ENCODE peak calls at places on chromosomes 16 and 17, in nine cellular contexts. One of them, this sample, is unnamed.

GRCh38 chr17:31568140-31568938 is 176.9 kb downstream of the RAB11FIP4 start:
- DNase-seq in foreskin fibroblast: peak
- DNase-seq in mucosa of descending colon: no peak
- DNase-seq in AG10803: peak
- DNase-seq in left lung: peak
- DNase-seq in BJ: no peak
- DNase-seq in WTC11: no peak
- DNase-seq in cardiac fibroblast: peak
- DNase-seq in omental fat pad: no peak
- DNase-seq in this sample: peak

GRCh38 chr17:42844271-42844670 is at the start of gene AOC2:
- DNase-seq in foreskin fibroblast: peak
- DNase-seq in mucosa of descending colon: no peak
- DNase-seq in AG10803: peak
- DNase-seq in left lung: no peak
- DNase-seq in BJ: no peak
- DNase-seq in WTC11: no peak
- DNase-seq in cardiac fibroblast: peak
- DNase-seq in omental fat pad: no peak
- DNase-seq in this sample: peak

GRCh38 chr16:12651765-12652531 is 151.7 kb downstream of the CPPED1 start:
- DNase-seq in foreskin fibroblast: no peak
- DNase-seq in mucosa of descending colon: no peak
- DNase-seq in AG10803: no peak
- DNase-seq in left lung: no peak
- DNase-seq in BJ: no peak
- DNase-seq in WTC11: no peak
- DNase-seq in cardiac fibroblast: no peak
- DNase-seq in omental fat pad: no peak
- DNase-seq in this sample: no peak

GRCh38 chr17:4109424-4109823 is 33.4 kb downstream of the ZZEF1 start:
- DNase-seq in foreskin fibroblast: no peak
- DNase-seq in mucosa of descending colon: no peak
- DNase-seq in AG10803: no peak
- DNase-seq in left lung: no peak
- DNase-seq in BJ: no peak
- DNase-seq in WTC11: no peak
- DNase-seq in cardiac fibroblast: no peak
- DNase-seq in omental fat pad: no peak
- DNase-seq in this sample: no peak

GRCh38 chr17:33732116-33732515 is 439.0 kb upstream of the ASIC2 start:
- DNase-seq in foreskin fibroblast: peak
- DNase-seq in mucosa of descending colon: no peak
- DNase-seq in AG10803: no peak
- DNase-seq in left lung: no peak
- DNase-seq in BJ: no peak
- DNase-seq in WTC11: no peak
- DNase-seq in cardiac fibroblast: no peak
- DNase-seq in omental fat pad: no peak
- DNase-seq in this sample: no peak

GRCh38 chr16:67525176-67525860 is 3.3 kb upstream of the RIPOR1 start:
- DNase-seq in foreskin fibroblast: peak
- DNase-seq in mucosa of descending colon: no peak
- DNase-seq in AG10803: peak
- DNase-seq in left lung: no peak
- DNase-seq in BJ: no peak
- DNase-seq in WTC11: no peak
- DNase-seq in cardiac fibroblast: no peak
- DNase-seq in omental fat pad: no peak
- DNase-seq in this sample: no peak

GRCh38 chr17:32870027-32870670 is 6.8 kb downstream of the MYO1D start:
- DNase-seq in foreskin fibroblast: peak
- DNase-seq in mucosa of descending colon: no peak
- DNase-seq in AG10803: peak
- DNase-seq in left lung: no peak
- DNase-seq in BJ: no peak
- DNase-seq in WTC11: no peak
- DNase-seq in cardiac fibroblast: peak
- DNase-seq in omental fat pad: no peak
- DNase-seq in this sample: peak

GRCh38 chr16:54361813-54362212 is 75.2 kb upstream of the IRX3 start:
- DNase-seq in foreskin fibroblast: no peak
- DNase-seq in mucosa of descending colon: no peak
- DNase-seq in AG10803: no peak
- DNase-seq in left lung: no peak
- DNase-seq in BJ: no peak
- DNase-seq in WTC11: no peak
- DNase-seq in cardiac fibroblast: no peak
- DNase-seq in omental fat pad: no peak
- DNase-seq in this sample: no peak

GRCh38 chr16:66905633-66906539 is 12.8 kb downstream of the CDH16 start:
- DNase-seq in foreskin fibroblast: no peak
- DNase-seq in mucosa of descending colon: peak
- DNase-seq in AG10803: no peak
- DNase-seq in left lung: no peak
- DNase-seq in BJ: no peak
- DNase-seq in WTC11: peak
- DNase-seq in cardiac fibroblast: no peak
- DNase-seq in omental fat pad: no peak
- DNase-seq in this sample: no peak

GRCh38 chr16:381788-382717 is at the start of gene PGAP6:
- DNase-seq in foreskin fibroblast: peak
- DNase-seq in mucosa of descending colon: peak
- DNase-seq in AG10803: peak
- DNase-seq in left lung: peak
- DNase-seq in BJ: no peak
- DNase-seq in WTC11: peak
- DNase-seq in cardiac fibroblast: peak
- DNase-seq in omental fat pad: peak
- DNase-seq in this sample: no peak

GRCh38 chr17:73492802-73493139 is 151.5 kb downstream of the SDK2 start:
- DNase-seq in foreskin fibroblast: no peak
- DNase-seq in mucosa of descending colon: no peak
- DNase-seq in AG10803: no peak
- DNase-seq in left lung: no peak
- DNase-seq in BJ: no peak
- DNase-seq in WTC11: peak
- DNase-seq in cardiac fibroblast: no peak
- DNase-seq in omental fat pad: no peak
- DNase-seq in this sample: no peak

GRCh38 chr16:67392301-67393059 is 818 bp downstream of the TPPP3 start:
- DNase-seq in foreskin fibroblast: no peak
- DNase-seq in mucosa of descending colon: no peak
- DNase-seq in AG10803: no peak
- DNase-seq in left lung: no peak
- DNase-seq in BJ: no peak
- DNase-seq in WTC11: no peak
- DNase-seq in cardiac fibroblast: no peak
- DNase-seq in omental fat pad: no peak
- DNase-seq in this sample: no peak

GRCh38 chr17:18380471-18381157 is 3.0 kb downstream of the EVPLL start:
- DNase-seq in foreskin fibroblast: no peak
- DNase-seq in mucosa of descending colon: no peak
- DNase-seq in AG10803: no peak
- DNase-seq in left lung: peak
- DNase-seq in BJ: no peak
- DNase-seq in WTC11: no peak
- DNase-seq in cardiac fibroblast: no peak
- DNase-seq in omental fat pad: no peak
- DNase-seq in this sample: no peak

GRCh38 chr16:11233727-11234376 is 22.2 kb downstream of the SOCS1 start:
- DNase-seq in foreskin fibroblast: no peak
- DNase-seq in mucosa of descending colon: no peak
- DNase-seq in AG10803: no peak
- DNase-seq in left lung: no peak
- DNase-seq in BJ: no peak
- DNase-seq in WTC11: peak
- DNase-seq in cardiac fibroblast: no peak
- DNase-seq in omental fat pad: no peak
- DNase-seq in this sample: no peak

GRCh38 chr16:81265658-81266451 is 27.4 kb downstream of the BCO1 start:
- DNase-seq in foreskin fibroblast: peak
- DNase-seq in mucosa of descending colon: peak
- DNase-seq in AG10803: peak
- DNase-seq in left lung: no peak
- DNase-seq in BJ: no peak
- DNase-seq in WTC11: no peak
- DNase-seq in cardiac fibroblast: peak
- DNase-seq in omental fat pad: no peak
- DNase-seq in this sample: peak

GRCh38 chr17:31608659-31609254 is 217.3 kb downstream of the RAB11FIP4 start:
- DNase-seq in foreskin fibroblast: peak
- DNase-seq in mucosa of descending colon: no peak
- DNase-seq in AG10803: no peak
- DNase-seq in left lung: no peak
- DNase-seq in BJ: no peak
- DNase-seq in WTC11: no peak
- DNase-seq in cardiac fibroblast: no peak
- DNase-seq in omental fat pad: no peak
- DNase-seq in this sample: no peak

DNA sequence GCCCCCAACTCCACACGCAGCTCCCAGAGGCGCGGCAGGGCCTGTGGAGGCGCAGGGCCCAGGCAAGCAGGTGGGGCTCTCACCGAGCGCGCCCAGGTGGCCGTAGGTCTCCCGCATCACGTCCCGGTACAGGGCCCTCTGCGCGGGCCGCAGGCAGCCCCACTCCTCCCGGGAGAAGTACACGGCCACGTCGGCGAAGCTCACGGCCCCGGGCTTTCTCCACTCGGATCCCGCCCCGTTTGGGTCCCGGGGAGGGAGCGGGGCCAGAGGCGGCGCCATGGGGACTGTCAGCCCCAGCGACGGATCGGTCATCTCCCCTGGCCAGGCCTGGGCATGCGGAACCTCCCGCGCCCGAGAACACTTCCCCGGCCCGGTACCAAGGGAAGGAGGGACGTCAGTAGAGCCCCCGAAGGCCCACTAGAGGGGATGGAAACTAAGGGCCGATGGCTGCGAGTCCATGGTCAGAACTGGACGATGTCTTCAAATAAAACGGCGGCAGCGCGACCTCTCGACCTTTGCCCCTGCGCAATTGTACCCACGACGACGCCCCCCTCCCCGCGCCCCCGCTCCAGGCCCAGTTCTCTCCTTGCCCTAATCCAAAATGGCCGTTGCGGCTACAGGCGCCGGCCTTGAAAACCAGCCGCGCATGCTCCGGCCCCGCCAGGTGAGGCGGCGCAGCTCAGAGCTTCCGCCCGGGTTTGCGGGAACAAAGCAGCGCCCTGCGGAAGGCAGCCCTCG is at the start of gene ZNF747:
- DNase-seq in foreskin fibroblast: peak
- DNase-seq in mucosa of descending colon: peak
- DNase-seq in AG10803: peak
- DNase-seq in left lung: peak
- DNase-seq in BJ: no peak
- DNase-seq in WTC11: peak
- DNase-seq in cardiac fibroblast: peak
- DNase-seq in omental fat pad: peak
- DNase-seq in this sample: peak
- TF ChIP-seq CTCF in foreskin fibroblast: no peak
- TF ChIP-seq CTCF in mucosa of descending colon: no peak
- TF ChIP-seq CTCF in AG10803: no peak
- TF ChIP-seq CTCF in left lung: no peak
- TF ChIP-seq CTCF in BJ: no peak
- TF ChIP-seq CTCF in WTC11: no peak
- TF ChIP-seq CTCF in cardiac fibroblast: no peak
- TF ChIP-seq CTCF in omental fat pad: no peak
- TF ChIP-seq CTCF in this sample: no peak

GRCh38 chr17:80347536-80347935 is 67.4 kb upstream of the ENDOV start:
- DNase-seq in foreskin fibroblast: no peak
- DNase-seq in mucosa of descending colon: no peak
- DNase-seq in AG10803: no peak
- DNase-seq in left lung: no peak
- DNase-seq in BJ: no peak
- DNase-seq in WTC11: no peak
- DNase-seq in cardiac fibroblast: no peak
- DNase-seq in omental fat pad: no peak
- DNase-seq in this sample: no peak

GRCh38 chr17:80347948-80348351 is 67.0 kb upstream of the ENDOV start:
- DNase-seq in foreskin fibroblast: no peak
- DNase-seq in mucosa of descending colon: no peak
- DNase-seq in AG10803: no peak
- DNase-seq in left lung: no peak
- DNase-seq in BJ: no peak
- DNase-seq in WTC11: no peak
- DNase-seq in cardiac fibroblast: no peak
- DNase-seq in omental fat pad: no peak
- DNase-seq in this sample: no peak

GRCh38 chr17:80348551-80349436 is 66.2 kb upstream of the ENDOV start:
- DNase-seq in foreskin fibroblast: peak
- DNase-seq in mucosa of descending colon: no peak
- DNase-seq in AG10803: peak
- DNase-seq in left lung: no peak
- DNase-seq in BJ: no peak
- DNase-seq in WTC11: no peak
- DNase-seq in cardiac fibroblast: no peak
- DNase-seq in omental fat pad: no peak
- DNase-seq in this sample: peak

GRCh38 chr17:80352216-80352895 is 62.6 kb upstream of the ENDOV start:
- DNase-seq in foreskin fibroblast: no peak
- DNase-seq in mucosa of descending colon: no peak
- DNase-seq in AG10803: no peak
- DNase-seq in left lung: no peak
- DNase-seq in BJ: no peak
- DNase-seq in WTC11: no peak
- DNase-seq in cardiac fibroblast: no peak
- DNase-seq in omental fat pad: no peak
- DNase-seq in this sample: no peak

GRCh38 chr17:80349437-80350160 is 65.4 kb upstream of the ENDOV start:
- DNase-seq in foreskin fibroblast: no peak
- DNase-seq in mucosa of descending colon: no peak
- DNase-seq in AG10803: no peak
- DNase-seq in left lung: no peak
- DNase-seq in BJ: no peak
- DNase-seq in WTC11: no peak
- DNase-seq in cardiac fibroblast: no peak
- DNase-seq in omental fat pad: no peak
- DNase-seq in this sample: no peak
- TF ChIP-seq CTCF in foreskin fibroblast: no peak
- TF ChIP-seq CTCF in mucosa of descending colon: no peak
- TF ChIP-seq CTCF in AG10803: no peak
- TF ChIP-seq CTCF in left lung: no peak
- TF ChIP-seq CTCF in BJ: no peak
- TF ChIP-seq CTCF in WTC11: no peak
- TF ChIP-seq CTCF in cardiac fibroblast: no peak
- TF ChIP-seq CTCF in omental fat pad: no peak
- TF ChIP-seq CTCF in this sample: no peak

GRCh38 chr17:58960068-58960467 is 146.6 kb downstream of the TRIM37 start:
- DNase-seq in foreskin fibroblast: peak
- DNase-seq in mucosa of descending colon: peak
- DNase-seq in AG10803: peak
- DNase-seq in left lung: no peak
- DNase-seq in BJ: peak
- DNase-seq in WTC11: no peak
- DNase-seq in cardiac fibroblast: peak
- DNase-seq in omental fat pad: no peak
- DNase-seq in this sample: peak
- TF ChIP-seq CTCF in foreskin fibroblast: peak
- TF ChIP-seq CTCF in mucosa of descending colon: no peak
- TF ChIP-seq CTCF in AG10803: peak
- TF ChIP-seq CTCF in left lung: no peak
- TF ChIP-seq CTCF in BJ: peak
- TF ChIP-seq CTCF in WTC11: no peak
- TF ChIP-seq CTCF in cardiac fibroblast: peak
- TF ChIP-seq CTCF in omental fat pad: no peak
- TF ChIP-seq CTCF in this sample: peak

GRCh38 chr17:64291268-64291851 is 28.3 kb upstream of the TEX2 start:
- DNase-seq in foreskin fibroblast: peak
- DNase-seq in mucosa of descending colon: no peak
- DNase-seq in AG10803: no peak
- DNase-seq in left lung: no peak
- DNase-seq in BJ: no peak
- DNase-seq in WTC11: no peak
- DNase-seq in cardiac fibroblast: no peak
- DNase-seq in omental fat pad: no peak
- DNase-seq in this sample: peak
- TF ChIP-seq CTCF in foreskin fibroblast: no peak
- TF ChIP-seq CTCF in mucosa of descending colon: no peak
- TF ChIP-seq CTCF in AG10803: peak
- TF ChIP-seq CTCF in left lung: no peak
- TF ChIP-seq CTCF in BJ: no peak
- TF ChIP-seq CTCF in WTC11: peak
- TF ChIP-seq CTCF in cardiac fibroblast: peak
- TF ChIP-seq CTCF in omental fat pad: no peak
- TF ChIP-seq CTCF in this sample: peak